ENCODE peak calls at places on chromosomes 16 and 17, in six cellular contexts. Y, N, O, R, V and F are unnamed samples.

GRCh38 chr16:19991614-19992013 is 82.1 kb downstream of the GPR139 start:
- DNase-seq in V (no peak), Y (no peak), R (no peak), O (no peak), N (no peak), F (no peak)

GRCh38 chr17:63629627-63630026 is 7.4 kb downstream of the MAP3K3 start:
- DNase-seq in V (no peak), N (no peak), Y (no peak), O (no peak), R (no peak), F (no peak)

GRCh38 chr17:74371653-74372147 is 4.4 kb downstream of the GPR142 start:
- DNase-seq in N (no peak), R (no peak), Y (no peak), O (no peak), V (no peak), F (no peak)

GRCh38 chr16:15598648-15599190 is 44.2 kb downstream of the MARF1 start:
- DNase-seq in O (no peak), R (no peak), N (no peak), V (no peak), Y (no peak), F (no peak)

GRCh38 chr17:19904924-19905323 is 37.2 kb upstream of the ULK2 start:
- DNase-seq in N (peak; percentile 2), V (no peak), R (no peak), O (no peak), Y (no peak), F (no peak)

GRCh38 chr16:2979669-2980226 is 498 bp downstream of the PKMYT1 start:
- DNase-seq in O (no peak), V (no peak), N (no peak), R (no peak), Y (no peak), F (peak; percentile 1)

GRCh38 chr16:84808812-84809211 is 11.0 kb upstream of the CRISPLD2 start:
- DNase-seq in V (no peak), O (no peak), N (no peak), R (no peak), Y (no peak), F (no peak)

GRCh38 chr17:74528491-74529199 is 2.6 kb downstream of the CD300LB start:
- DNase-seq in R (no peak), N (no peak), Y (no peak), V (no peak), O (no peak), F (peak; percentile 91)

GRCh38 chr17:73643012-73643845 is 1.0 kb downstream of the SDK2 start:
- DNase-seq in V (no peak), O (peak; percentile 15), R (no peak), Y (no peak), N (peak; percentile 41), F (no peak)

GRCh38 chr17:2982854-2983636 is 80.4 kb downstream of the OR1D5 start:
- DNase-seq in R (peak; percentile 77), V (no peak), O (no peak), Y (no peak), N (peak; percentile 49), F (no peak)

GRCh38 chr17:35898283-35899070 is 18.3 kb upstream of the CCL5 start:
- DNase-seq in O (no peak), V (no peak), N (no peak), R (no peak), Y (no peak), F (peak; percentile 63)

GRCh38 chr17:50638572-50638850 is 3.8 kb downstream of the ABCC3 start:
- DNase-seq in V (no peak), Y (no peak), R (peak; percentile 70), N (no peak), O (no peak), F (no peak)

GRCh38 chr16:69761983-69762842 is at the start of gene WWP2:
- DNase-seq in V (peak; percentile 61), O (peak; percentile 33), Y (no peak), R (peak; percentile 18), N (peak; percentile 87), F (peak; percentile 47)

GRCh38 chr17:50532452-50533024 is at the start of gene EPN3:
- DNase-seq in O (no peak), N (no peak), V (no peak), R (no peak), Y (no peak), F (no peak)

GRCh38 chr17:82244413-82245140 is 15.7 kb downstream of the SLC16A3 start:
- DNase-seq in Y (no peak), O (no peak), N (peak; percentile 17), R (peak; percentile 51), V (no peak), F (no peak)

GRCh38 chr16:50831751-50832150 is 89.9 kb downstream of the CYLD start:
- DNase-seq in N (no peak), Y (no peak), V (no peak), O (no peak), R (no peak), F (no peak)

GRCh38 chr17:74303300-74303699 is 22.7 kb upstream of the KIF19 start:
- DNase-seq in Y (peak; percentile 68), R (no peak), V (no peak), O (no peak), N (no peak), F (peak; percentile 14)

GRCh38 chr17:64315032-64315490 is 52.0 kb upstream of the TEX2 start:
- DNase-seq in V (no peak), N (no peak), R (no peak), Y (no peak), O (no peak), F (no peak)

GRCh38 chr17:48052956-48053757 is 5.0 kb downstream of the NFE2L1 start:
- DNase-seq in V (no peak), N (peak; percentile 27), R (peak; percentile 35), Y (no peak), O (no peak), F (no peak)

GRCh38 chr17:28573966-28574480 is 2.7 kb downstream of the ALDOC start:
- DNase-seq in O (no peak), V (no peak), N (no peak), R (no peak), Y (no peak), F (no peak)

GRCh38 chr16:19507882-19508281 is 14.0 kb downstream of the GDE1 start:
- DNase-seq in R (no peak), V (no peak), Y (no peak), N (no peak), O (no peak), F (no peak)

GRCh38 chr17:59601130-59601529 is 18.6 kb upstream of the CLTC start:
- DNase-seq in R (no peak), O (no peak), V (no peak), Y (no peak), N (no peak), F (no peak)

GRCh38 chr17:42680331-42680808 is 1.3 kb downstream of the CCR10 start:
- DNase-seq in O (no peak), V (no peak), R (peak; percentile 11), Y (no peak), N (no peak), F (peak; percentile 3)

GRCh38 chr17:2809337-2809736 is 13.1 kb downstream of the RAP1GAP2 start:
- DNase-seq in R (no peak), N (no peak), Y (no peak), O (no peak), V (no peak), F (no peak)

GRCh38 chr17:81583589-81584337 is 31.6 kb upstream of the FAAP100 start:
- DNase-seq in Y (no peak), O (no peak), R (no peak), N (no peak), V (no peak), F (no peak)

GRCh38 chr17:47712330-47713023 is 18.5 kb downstream of the TBKBP1 start:
- DNase-seq in Y (no peak), V (no peak), N (no peak), R (no peak), O (no peak), F (no peak)

GRCh38 chr17:66549312-66549705 is 246.9 kb downstream of the PRKCA start:
- DNase-seq in R (peak; percentile 66), O (no peak), Y (no peak), V (no peak), N (no peak), F (no peak)

GRCh38 chr17:14794961-14795360 is 470.2 kb downstream of the PMP22 start:
- DNase-seq in O (no peak), R (no peak), V (no peak), Y (no peak), N (no peak), F (no peak)